ENCODE peak calls at places on chromosomes 6 and 20, in six cellular contexts. P, Q, U, Y, J and A are unnamed samples.
A peak's percentile ranks its signal among the peaks of the same experiment; 100 is the strongest.

GRCh38 chr6:40520683-40521082 is 66.5 kb downstream of the LRFN2 start:
- DNase-seq in P (no peak), Q (peak; percentile 45), U (no peak), Y (no peak), J (no peak), A (no peak)

GRCh38 chr6:112983741-112984221 is 636.7 kb downstream of the RFPL4B start:
- DNase-seq in P (peak; percentile 23), Q (no peak), U (no peak), Y (no peak), J (no peak), A (peak; percentile 87)

GRCh38 chr6:137697267-137697938 is 169.7 kb upstream of the TNFAIP3 start:
- DNase-seq in P (peak; percentile 87), Q (no peak), U (peak; percentile 91), Y (peak; percentile 66), J (no peak), A (peak; percentile 60)

GRCh38 chr6:125821825-125822281 is 31.1 kb downstream of the NCOA7 start:
- DNase-seq in P (no peak), Q (no peak), U (no peak), Y (no peak), J (no peak), A (no peak)

GRCh38 chr6:129994410-129994809 is 24.0 kb upstream of the L3MBTL3 start:
- DNase-seq in P (no peak), Q (no peak), U (no peak), Y (no peak), J (no peak), A (no peak)

GRCh38 chr6:11120273-11121005 is 8.9 kb upstream of the ERVFRD-1 start:
- DNase-seq in P (peak; percentile 55), Q (no peak), U (no peak), Y (no peak), J (no peak), A (no peak)

GRCh38 chr6:145705561-145705960 is 29.8 kb downstream of the EPM2A start:
- DNase-seq in P (peak; percentile 92), Q (no peak), U (no peak), Y (no peak), J (no peak), A (peak; percentile 42)

GRCh38 chr20:36543187-36544133 is 2.1 kb downstream of the MYL9 start:
- DNase-seq in P (peak; percentile 69), Q (peak; percentile 91), U (no peak), Y (no peak), J (no peak), A (peak; percentile 82)

GRCh38 chr20:61303675-61304074 is 51.6 kb downstream of the CDH4 start:
- DNase-seq in P (no peak), Q (no peak), U (no peak), Y (no peak), J (no peak), A (no peak)

GRCh38 chr6:31122803-31123706 is 2.8 kb upstream of the CDSN start:
- DNase-seq in P (peak; percentile 97), Q (peak; percentile 81), U (peak; percentile 41), Y (no peak), J (no peak), A (peak; percentile 92)

GRCh38 chr6:120805267-120805666 is 529.0 kb downstream of the TBC1D32 start:
- DNase-seq in P (peak; percentile 6), Q (no peak), U (no peak), Y (no peak), J (no peak), A (no peak)

GRCh38 chr20:16004108-16004854 is 569.0 kb downstream of the KIF16B start:
- DNase-seq in P (no peak), Q (peak; percentile 24), U (peak; percentile 85), Y (no peak), J (no peak), A (no peak)

GRCh38 chr20:12331236-12331635 is 413.5 kb downstream of the BTBD3 start:
- DNase-seq in P (no peak), Q (no peak), U (no peak), Y (no peak), J (peak; percentile 60), A (no peak)

GRCh38 chr20:60977896-60978295 is 274.2 kb upstream of the CDH4 start:
- DNase-seq in P (no peak), Q (no peak), U (no peak), Y (no peak), J (no peak), A (no peak)

GRCh38 chr20:63326314-63327228 is 33.6 kb downstream of the COL20A1 start:
- DNase-seq in P (no peak), Q (no peak), U (no peak), Y (no peak), J (no peak), A (no peak)

GRCh38 chr6:126195625-126196236 is 144.2 kb upstream of the CENPW start:
- DNase-seq in P (peak; percentile 8), Q (no peak), U (no peak), Y (no peak), J (no peak), A (no peak)

GRCh38 chr6:98695076-98695816 is 139.1 kb upstream of the POU3F2 start:
- DNase-seq in P (no peak), Q (no peak), U (no peak), Y (no peak), J (no peak), A (no peak)

GRCh38 chr20:62452475-62453095 is 23.2 kb downstream of the GATA5 start:
- DNase-seq in P (no peak), Q (no peak), U (no peak), Y (no peak), J (no peak), A (no peak)

GRCh38 chr6:3847521-3847920 is 1.7 kb upstream of the FAM50B start:
- DNase-seq in P (peak; percentile 26), Q (no peak), U (no peak), Y (no peak), J (no peak), A (peak; percentile 57)

GRCh38 chr20:32282461-32282860 is 5.0 kb downstream of the KIF3B start:
- DNase-seq in P (no peak), Q (peak; percentile 52), U (no peak), Y (no peak), J (peak; percentile 94), A (no peak)

GRCh38 chr6:44072959-44073611 is 54.2 kb downstream of the MRPL14 start:
- DNase-seq in P (peak; percentile 84), Q (peak; percentile 84), U (peak; percentile 95), Y (peak; percentile 81), J (no peak), A (peak; percentile 85)

GRCh38 chr20:50120935-50121693 is 8.2 kb upstream of the UBE2V1 start:
- DNase-seq in P (peak; percentile 72), Q (no peak), U (peak; percentile 66), Y (peak; percentile 67), J (peak; percentile 72), A (peak; percentile 62)